ENCODE peak calls at places on chromosomes 4 and X, in six cellular contexts. T, W, K, R, I and N are unnamed samples.
A peak's percentile ranks its signal among the peaks of the same experiment; 100 is the strongest.

GRCh38 chrX:69503228-69503834 is 795 bp upstream of the NALF2 start:
- DNase-seq in T (peak; percentile 75), W (no peak), K (no peak), R (no peak), I (peak; percentile 79), N (no peak)

GRCh38 chr4:37157403-37158167 is 87.0 kb upstream of the NWD2 start:
- DNase-seq in T (no peak), W (no peak), K (no peak), R (no peak), I (no peak), N (no peak)

GRCh38 chr4:145098675-145099037 is 545 bp downstream of the ABCE1 start:
- DNase-seq in T (peak; percentile 52), W (no peak), K (no peak), R (no peak), I (peak; percentile 56), N (peak; percentile 82)

GRCh38 chr4:186920486-186920885 is 196.8 kb upstream of the FAT1 start:
- DNase-seq in T (no peak), W (no peak), K (no peak), R (no peak), I (no peak), N (peak; percentile 25)

GRCh38 chr4:65665951-65666523 is 4.3 kb downstream of the EPHA5 start:
- DNase-seq in T (no peak), W (no peak), K (no peak), R (no peak), I (no peak), N (no peak)

GRCh38 chr4:65033899-65034298 is 624.6 kb upstream of the TECRL start:
- DNase-seq in T (no peak), W (no peak), K (no peak), R (no peak), I (no peak), N (no peak)

GRCh38 chr4:121344128-121344527 is 36.7 kb downstream of the QRFPR start:
- DNase-seq in T (no peak), W (no peak), K (no peak), R (no peak), I (no peak), N (no peak)

GRCh38 chr4:155766544-155766943 is 7.7 kb downstream of the GUCY1B1 start:
- DNase-seq in T (no peak), W (no peak), K (no peak), R (no peak), I (no peak), N (no peak)

GRCh38 chrX:49792376-49792775 is 36.7 kb upstream of the PAGE4 start:
- DNase-seq in T (no peak), W (no peak), K (no peak), R (no peak), I (peak; percentile 69), N (no peak)

GRCh38 chr4:76305971-76306881 is at the start of gene STBD1:
- DNase-seq in T (peak; percentile 69), W (peak; percentile 83), K (peak; percentile 90), R (peak; percentile 50), I (peak; percentile 68), N (peak; percentile 57)

GRCh38 chr4:147118523-147118922 is 172.9 kb upstream of the TTC29 start:
- DNase-seq in T (no peak), W (no peak), K (no peak), R (no peak), I (no peak), N (no peak)

GRCh38 chrX:68048774-68049173 is 384.5 kb downstream of the OPHN1 start:
- DNase-seq in T (no peak), W (no peak), K (no peak), R (no peak), I (no peak), N (no peak)

GRCh38 chr4:99710681-99711345 is 53.2 kb upstream of the C4orf54 start:
- DNase-seq in T (no peak), W (no peak), K (no peak), R (no peak), I (no peak), N (no peak)

GRCh38 chrX:40504801-40505605 is 75.8 kb upstream of the ATP6AP2 start:
- DNase-seq in T (no peak), W (no peak), K (no peak), R (no peak), I (no peak), N (no peak)

GRCh38 chrX:16465081-16465876 is 184.7 kb upstream of the S100G start:
- DNase-seq in T (no peak), W (no peak), K (no peak), R (no peak), I (no peak), N (no peak)

GRCh38 chr4:104969394-104970066 is 177.1 kb upstream of the TET2 start:
- DNase-seq in T (no peak), W (no peak), K (no peak), R (no peak), I (no peak), N (no peak)

GRCh38 chrX:20015422-20015821 is 24.6 kb upstream of the BCLAF3 start:
- DNase-seq in T (no peak), W (no peak), K (no peak), R (no peak), I (no peak), N (no peak)

GRCh38 chr4:19262467-19262866 is 989.2 kb upstream of the SLIT2 start:
- DNase-seq in T (no peak), W (no peak), K (no peak), R (no peak), I (no peak), N (peak; percentile 66)

GRCh38 chr4:22345055-22345454 is 170.8 kb downstream of the ADGRA3 start:
- DNase-seq in T (no peak), W (no peak), K (no peak), R (no peak), I (no peak), N (no peak)

GRCh38 chr4:168357941-168358340 is 39.4 kb upstream of the DDX60 start:
- DNase-seq in T (no peak), W (no peak), K (no peak), R (no peak), I (no peak), N (no peak)

GRCh38 chrX:153944140-153944799 is at the start of gene RENBP:
- DNase-seq in T (no peak), W (peak; percentile 57), K (no peak), R (peak; percentile 60), I (no peak), N (no peak)

GRCh38 chrX:72141372-72142004 is 9.8 kb upstream of the RTL5 start:
- DNase-seq in T (no peak), W (no peak), K (no peak), R (no peak), I (no peak), N (no peak)

GRCh38 chr4:150316332-150317205 is 238.3 kb downstream of the DCLK2 start:
- DNase-seq in T (no peak), W (no peak), K (no peak), R (no peak), I (no peak), N (no peak)
- TF ChIP-seq JUN in T (no peak), W (no peak), K (no peak), R (peak; percentile 57), I (no peak), N (no peak)

DNA sequence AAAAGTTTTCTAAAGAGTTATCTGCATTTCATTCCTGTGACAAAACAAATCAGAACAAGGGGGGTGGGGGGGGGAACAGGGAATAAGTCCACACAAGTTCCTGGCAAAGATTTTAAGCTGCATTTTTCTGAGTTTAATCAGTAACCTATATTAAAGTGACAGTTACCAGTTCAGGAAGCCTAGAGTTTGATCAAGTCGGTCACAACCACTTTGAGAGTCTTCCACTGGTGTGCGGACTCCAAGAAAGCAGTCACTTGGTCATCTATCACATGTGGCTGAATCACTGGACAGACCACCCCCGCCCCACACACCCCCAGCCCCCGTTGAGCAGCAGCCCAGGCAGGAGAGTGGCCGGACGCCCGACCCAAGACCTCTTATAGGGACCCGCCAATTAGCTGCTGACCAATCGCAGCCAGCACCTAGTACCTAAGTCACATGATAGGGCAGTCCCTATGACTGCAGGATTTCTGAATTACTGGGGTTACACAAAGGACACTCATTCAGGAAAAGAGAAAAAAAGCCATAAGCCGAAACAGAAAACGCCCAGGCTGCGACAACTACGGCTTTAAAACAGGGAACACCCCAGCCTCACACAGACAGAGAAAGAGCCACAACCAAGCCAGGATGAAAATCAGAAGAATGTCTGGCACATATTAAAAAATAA is 569.4 kb upstream of the DIPK2B start:
- DNase-seq in T (peak; percentile 86), W (no peak), K (no peak), R (peak; percentile 41), I (peak; percentile 88), N (peak; percentile 87)
- TF ChIP-seq JUN in T (peak; percentile 42), W (no peak), K (no peak), R (no peak), I (no peak), N (no peak)

GRCh38 chrX:12955882-12956703 is 18.8 kb upstream of the TMSB4X start:
- DNase-seq in T (peak; percentile 50), W (no peak), K (no peak), R (peak; percentile 54), I (peak; percentile 46), N (peak; percentile 78)
- TF ChIP-seq JUN in T (no peak), W (no peak), K (no peak), R (peak; percentile 49), I (no peak), N (no peak)

GRCh38 chr4:15005474-15006115 is 3.3 kb downstream of the CPEB2 start:
- DNase-seq in T (no peak), W (no peak), K (no peak), R (no peak), I (no peak), N (peak; percentile 27)
- TF ChIP-seq JUN in T (no peak), W (no peak), K (no peak), R (no peak), I (no peak), N (no peak)

DNA sequence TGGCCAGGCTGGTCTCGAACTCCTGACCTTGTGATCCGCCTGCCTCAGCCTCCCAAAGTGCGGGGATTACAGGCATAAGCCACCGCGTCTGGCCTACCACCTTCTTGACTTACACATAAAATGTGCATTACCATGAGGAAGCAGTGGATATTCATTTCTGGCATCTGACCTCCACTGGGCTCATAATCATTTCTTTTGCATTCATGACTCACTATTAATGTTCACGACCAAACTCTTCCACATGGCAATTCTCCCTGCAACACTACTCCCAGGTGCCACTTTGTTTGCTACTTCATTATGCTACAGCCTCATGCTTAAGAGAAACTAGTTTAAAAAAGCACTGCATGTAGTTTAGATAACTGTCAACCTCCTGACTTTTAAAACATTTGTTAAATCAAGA is 22.7 kb downstream of the RASGEF1B start:
- DNase-seq in T (no peak), W (no peak), K (no peak), R (no peak), I (no peak), N (no peak)
- TF ChIP-seq JUN in T (no peak), W (no peak), K (no peak), R (no peak), I (no peak), N (no peak)

GRCh38 chr4:169418846-169419245 is 148.1 kb upstream of the SH3RF1 start:
- DNase-seq in T (no peak), W (no peak), K (no peak), R (no peak), I (no peak), N (no peak)

GRCh38 chr4:169417629-169418282 is 147.0 kb upstream of the SH3RF1 start:
- DNase-seq in T (no peak), W (no peak), K (no peak), R (no peak), I (peak; percentile 27), N (peak; percentile 64)

GRCh38 chr4:169416461-169416860 is 145.7 kb upstream of the SH3RF1 start:
- DNase-seq in T (no peak), W (no peak), K (no peak), R (no peak), I (no peak), N (no peak)

GRCh38 chr4:169414913-169415312 is 144.2 kb upstream of the SH3RF1 start:
- DNase-seq in T (no peak), W (no peak), K (no peak), R (no peak), I (no peak), N (no peak)

GRCh38 chr4:169416997-169417396 is 146.2 kb upstream of the SH3RF1 start:
- DNase-seq in T (no peak), W (no peak), K (no peak), R (no peak), I (peak; percentile 5), N (peak; percentile 80)
- TF ChIP-seq JUN in T (no peak), W (no peak), K (no peak), R (no peak), I (no peak), N (no peak)